ENCODE peak calls at places on chromosomes 5 and 9, in nine cellular contexts. One of them, this sample, is unnamed.

GRCh38 chr9:136762221-136762691 is 2.1 kb downstream of the LCN15 start:
- DNase-seq in ovary: no peak
- DNase-seq in foreskin fibroblast: no peak
- DNase-seq in Caco-2: no peak
- DNase-seq in WERI-Rb-1: no peak
- DNase-seq in CD4-positive, alpha-beta T cell: no peak
- DNase-seq in GM20000: peak
- DNase-seq in progenitor cell of endocrine pancreas: no peak
- DNase-seq in glutamatergic neuron: no peak
- DNase-seq in this sample: no peak

GRCh38 chr5:174245506-174245905 is 200.0 kb downstream of the NSG2 start:
- DNase-seq in GM20000: no peak
- DNase-seq in Caco-2: no peak
- DNase-seq in progenitor cell of endocrine pancreas: no peak
- DNase-seq in glutamatergic neuron: no peak
- DNase-seq in CD4-positive, alpha-beta T cell: no peak
- DNase-seq in WERI-Rb-1: no peak
- DNase-seq in ovary: no peak
- DNase-seq in foreskin fibroblast: no peak
- DNase-seq in this sample: no peak

GRCh38 chr5:109038209-109038840 is 290.6 kb downstream of the FER start:
- DNase-seq in GM20000: no peak
- DNase-seq in CD4-positive, alpha-beta T cell: no peak
- DNase-seq in WERI-Rb-1: no peak
- DNase-seq in foreskin fibroblast: peak
- DNase-seq in Caco-2: no peak
- DNase-seq in glutamatergic neuron: no peak
- DNase-seq in ovary: no peak
- DNase-seq in progenitor cell of endocrine pancreas: no peak
- DNase-seq in this sample: no peak

GRCh38 chr9:1966725-1967366 is 48.3 kb upstream of the SMARCA2 start:
- DNase-seq in CD4-positive, alpha-beta T cell: no peak
- DNase-seq in GM20000: no peak
- DNase-seq in WERI-Rb-1: no peak
- DNase-seq in glutamatergic neuron: no peak
- DNase-seq in foreskin fibroblast: no peak
- DNase-seq in ovary: no peak
- DNase-seq in Caco-2: no peak
- DNase-seq in progenitor cell of endocrine pancreas: no peak
- DNase-seq in this sample: no peak

GRCh38 chr5:15539951-15540350 is 40.0 kb downstream of the FBXL7 start:
- DNase-seq in Caco-2: no peak
- DNase-seq in WERI-Rb-1: no peak
- DNase-seq in glutamatergic neuron: no peak
- DNase-seq in progenitor cell of endocrine pancreas: no peak
- DNase-seq in CD4-positive, alpha-beta T cell: no peak
- DNase-seq in GM20000: no peak
- DNase-seq in foreskin fibroblast: peak
- DNase-seq in ovary: no peak
- DNase-seq in this sample: no peak

GRCh38 chr5:138464018-138464387 is 1.3 kb upstream of the EGR1 start:
- DNase-seq in CD4-positive, alpha-beta T cell: peak
- DNase-seq in WERI-Rb-1: peak
- DNase-seq in ovary: peak
- DNase-seq in foreskin fibroblast: peak
- DNase-seq in progenitor cell of endocrine pancreas: peak
- DNase-seq in glutamatergic neuron: peak
- DNase-seq in Caco-2: peak
- DNase-seq in GM20000: peak
- DNase-seq in this sample: peak

GRCh38 chr5:1777281-1778137 is 22.1 kb downstream of the MRPL36 start:
- DNase-seq in GM20000: no peak
- DNase-seq in CD4-positive, alpha-beta T cell: no peak
- DNase-seq in glutamatergic neuron: no peak
- DNase-seq in foreskin fibroblast: no peak
- DNase-seq in WERI-Rb-1: no peak
- DNase-seq in Caco-2: no peak
- DNase-seq in ovary: no peak
- DNase-seq in progenitor cell of endocrine pancreas: no peak
- DNase-seq in this sample: no peak

GRCh38 chr9:93810028-93810971 is 144.9 kb downstream of the BARX1 start:
- DNase-seq in glutamatergic neuron: no peak
- DNase-seq in WERI-Rb-1: no peak
- DNase-seq in foreskin fibroblast: no peak
- DNase-seq in GM20000: peak
- DNase-seq in progenitor cell of endocrine pancreas: no peak
- DNase-seq in Caco-2: no peak
- DNase-seq in CD4-positive, alpha-beta T cell: no peak
- DNase-seq in ovary: no peak
- DNase-seq in this sample: peak

GRCh38 chr9:35035851-35036701 is 36.3 kb downstream of the VCP start:
- DNase-seq in Caco-2: no peak
- DNase-seq in progenitor cell of endocrine pancreas: no peak
- DNase-seq in glutamatergic neuron: peak
- DNase-seq in CD4-positive, alpha-beta T cell: peak
- DNase-seq in foreskin fibroblast: peak
- DNase-seq in GM20000: peak
- DNase-seq in WERI-Rb-1: no peak
- DNase-seq in ovary: peak
- DNase-seq in this sample: no peak

GRCh38 chr5:100791376-100791775 is 111.7 kb downstream of the ST8SIA4 start:
- DNase-seq in Caco-2: no peak
- DNase-seq in foreskin fibroblast: no peak
- DNase-seq in glutamatergic neuron: no peak
- DNase-seq in WERI-Rb-1: no peak
- DNase-seq in ovary: no peak
- DNase-seq in GM20000: no peak
- DNase-seq in CD4-positive, alpha-beta T cell: no peak
- DNase-seq in progenitor cell of endocrine pancreas: no peak
- DNase-seq in this sample: no peak

GRCh38 chr9:37921546-37922300 is 17.8 kb upstream of the SLC25A51 start:
- DNase-seq in CD4-positive, alpha-beta T cell: no peak
- DNase-seq in GM20000: no peak
- DNase-seq in foreskin fibroblast: no peak
- DNase-seq in WERI-Rb-1: no peak
- DNase-seq in ovary: no peak
- DNase-seq in glutamatergic neuron: no peak
- DNase-seq in progenitor cell of endocrine pancreas: no peak
- DNase-seq in Caco-2: peak
- DNase-seq in this sample: no peak

GRCh38 chr5:81425569-81425968 is 31.6 kb upstream of the ACOT12 start:
- DNase-seq in glutamatergic neuron: no peak
- DNase-seq in foreskin fibroblast: peak
- DNase-seq in WERI-Rb-1: no peak
- DNase-seq in progenitor cell of endocrine pancreas: no peak
- DNase-seq in Caco-2: no peak
- DNase-seq in GM20000: peak
- DNase-seq in ovary: no peak
- DNase-seq in CD4-positive, alpha-beta T cell: no peak
- DNase-seq in this sample: peak

GRCh38 chr5:34803974-34804373 is 35.0 kb upstream of the TTC23L start:
- DNase-seq in progenitor cell of endocrine pancreas: no peak
- DNase-seq in GM20000: no peak
- DNase-seq in ovary: no peak
- DNase-seq in Caco-2: no peak
- DNase-seq in glutamatergic neuron: no peak
- DNase-seq in WERI-Rb-1: no peak
- DNase-seq in CD4-positive, alpha-beta T cell: no peak
- DNase-seq in foreskin fibroblast: peak
- DNase-seq in this sample: no peak

GRCh38 chr9:137235424-137236237 is 4.9 kb downstream of the SLC34A3 start:
- DNase-seq in GM20000: no peak
- DNase-seq in glutamatergic neuron: no peak
- DNase-seq in CD4-positive, alpha-beta T cell: no peak
- DNase-seq in Caco-2: no peak
- DNase-seq in ovary: no peak
- DNase-seq in progenitor cell of endocrine pancreas: no peak
- DNase-seq in WERI-Rb-1: no peak
- DNase-seq in foreskin fibroblast: peak
- DNase-seq in this sample: no peak

GRCh38 chr9:88748566-88749238 is 213.7 kb downstream of the NXNL2 start:
- DNase-seq in CD4-positive, alpha-beta T cell: no peak
- DNase-seq in WERI-Rb-1: no peak
- DNase-seq in foreskin fibroblast: peak
- DNase-seq in Caco-2: peak
- DNase-seq in glutamatergic neuron: peak
- DNase-seq in progenitor cell of endocrine pancreas: no peak
- DNase-seq in ovary: no peak
- DNase-seq in GM20000: no peak
- DNase-seq in this sample: no peak

GRCh38 chr5:58972301-58972700 is 389.4 kb downstream of the RAB3C start:
- DNase-seq in foreskin fibroblast: peak
- DNase-seq in glutamatergic neuron: no peak
- DNase-seq in WERI-Rb-1: no peak
- DNase-seq in ovary: no peak
- DNase-seq in Caco-2: no peak
- DNase-seq in progenitor cell of endocrine pancreas: no peak
- DNase-seq in CD4-positive, alpha-beta T cell: no peak
- DNase-seq in GM20000: no peak
- DNase-seq in this sample: no peak

GRCh38 chr5:3535414-3536211 is 60.0 kb upstream of the IRX1 start:
- DNase-seq in ovary: no peak
- DNase-seq in foreskin fibroblast: no peak
- DNase-seq in progenitor cell of endocrine pancreas: no peak
- DNase-seq in GM20000: no peak
- DNase-seq in WERI-Rb-1: no peak
- DNase-seq in glutamatergic neuron: no peak
- DNase-seq in Caco-2: no peak
- DNase-seq in CD4-positive, alpha-beta T cell: no peak
- DNase-seq in this sample: no peak

GRCh38 chr9:97689401-97689800 is 7.7 kb downstream of the XPA start:
- DNase-seq in Caco-2: no peak
- DNase-seq in GM20000: no peak
- DNase-seq in CD4-positive, alpha-beta T cell: no peak
- DNase-seq in ovary: no peak
- DNase-seq in glutamatergic neuron: no peak
- DNase-seq in progenitor cell of endocrine pancreas: no peak
- DNase-seq in WERI-Rb-1: no peak
- DNase-seq in foreskin fibroblast: no peak
- DNase-seq in this sample: no peak

GRCh38 chr9:114539718-114540410 is 34.6 kb upstream of the WHRN start:
- DNase-seq in Caco-2: no peak
- DNase-seq in GM20000: no peak
- DNase-seq in glutamatergic neuron: no peak
- DNase-seq in CD4-positive, alpha-beta T cell: no peak
- DNase-seq in foreskin fibroblast: no peak
- DNase-seq in ovary: no peak
- DNase-seq in progenitor cell of endocrine pancreas: no peak
- DNase-seq in WERI-Rb-1: no peak
- DNase-seq in this sample: no peak

GRCh38 chr5:91219803-91220371 is 163.2 kb downstream of the ARRDC3 start:
- DNase-seq in GM20000: peak
- DNase-seq in progenitor cell of endocrine pancreas: no peak
- DNase-seq in ovary: no peak
- DNase-seq in Caco-2: peak
- DNase-seq in foreskin fibroblast: peak
- DNase-seq in CD4-positive, alpha-beta T cell: peak
- DNase-seq in WERI-Rb-1: peak
- DNase-seq in glutamatergic neuron: no peak
- DNase-seq in this sample: peak
- TF ChIP-seq CTCF in GM20000: peak
- TF ChIP-seq CTCF in progenitor cell of endocrine pancreas: peak
- TF ChIP-seq CTCF in ovary: no peak
- TF ChIP-seq CTCF in Caco-2: peak
- TF ChIP-seq CTCF in foreskin fibroblast: peak
- TF ChIP-seq CTCF in CD4-positive, alpha-beta T cell: peak
- TF ChIP-seq CTCF in WERI-Rb-1: peak
- TF ChIP-seq CTCF in glutamatergic neuron: no peak
- TF ChIP-seq CTCF in this sample: peak

DNA sequence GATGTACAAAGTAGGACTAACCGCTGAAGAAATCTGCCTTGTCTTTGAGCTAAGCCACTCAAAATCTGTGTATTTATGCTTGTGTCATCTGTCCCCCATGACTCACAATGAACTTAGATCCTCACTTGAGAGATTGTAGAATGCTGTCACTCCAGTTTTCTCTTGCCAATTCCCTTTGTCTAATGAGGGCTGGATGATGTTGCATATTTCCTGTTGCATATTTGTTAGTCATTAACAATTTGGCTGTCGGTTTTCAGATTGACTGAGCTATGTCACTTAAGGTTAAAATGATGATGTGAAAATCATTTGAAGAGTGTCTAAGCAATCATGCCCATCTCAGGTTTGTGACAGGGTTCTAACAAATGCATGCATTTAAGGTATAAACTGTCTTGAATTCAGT is 481.7 kb downstream of the CDH10 start:
- DNase-seq in ovary: no peak
- DNase-seq in foreskin fibroblast: peak
- DNase-seq in WERI-Rb-1: no peak
- DNase-seq in progenitor cell of endocrine pancreas: no peak
- DNase-seq in glutamatergic neuron: no peak
- DNase-seq in Caco-2: no peak
- DNase-seq in GM20000: no peak
- DNase-seq in CD4-positive, alpha-beta T cell: no peak
- DNase-seq in this sample: no peak
- TF ChIP-seq CTCF in ovary: no peak
- TF ChIP-seq CTCF in foreskin fibroblast: no peak
- TF ChIP-seq CTCF in WERI-Rb-1: no peak
- TF ChIP-seq CTCF in progenitor cell of endocrine pancreas: no peak
- TF ChIP-seq CTCF in glutamatergic neuron: no peak
- TF ChIP-seq CTCF in Caco-2: no peak
- TF ChIP-seq CTCF in GM20000: no peak
- TF ChIP-seq CTCF in CD4-positive, alpha-beta T cell: no peak
- TF ChIP-seq CTCF in this sample: no peak

GRCh38 chr9:77215874-77216273 is 38.5 kb downstream of the VPS13A start:
- DNase-seq in ovary: no peak
- DNase-seq in WERI-Rb-1: no peak
- DNase-seq in foreskin fibroblast: peak
- DNase-seq in progenitor cell of endocrine pancreas: no peak
- DNase-seq in CD4-positive, alpha-beta T cell: no peak
- DNase-seq in Caco-2: no peak
- DNase-seq in glutamatergic neuron: no peak
- DNase-seq in GM20000: no peak
- DNase-seq in this sample: no peak
- TF ChIP-seq CTCF in ovary: no peak
- TF ChIP-seq CTCF in WERI-Rb-1: peak
- TF ChIP-seq CTCF in foreskin fibroblast: no peak
- TF ChIP-seq CTCF in progenitor cell of endocrine pancreas: no peak
- TF ChIP-seq CTCF in CD4-positive, alpha-beta T cell: peak
- TF ChIP-seq CTCF in Caco-2: peak
- TF ChIP-seq CTCF in glutamatergic neuron: no peak
- TF ChIP-seq CTCF in GM20000: no peak
- TF ChIP-seq CTCF in this sample: no peak

DNA sequence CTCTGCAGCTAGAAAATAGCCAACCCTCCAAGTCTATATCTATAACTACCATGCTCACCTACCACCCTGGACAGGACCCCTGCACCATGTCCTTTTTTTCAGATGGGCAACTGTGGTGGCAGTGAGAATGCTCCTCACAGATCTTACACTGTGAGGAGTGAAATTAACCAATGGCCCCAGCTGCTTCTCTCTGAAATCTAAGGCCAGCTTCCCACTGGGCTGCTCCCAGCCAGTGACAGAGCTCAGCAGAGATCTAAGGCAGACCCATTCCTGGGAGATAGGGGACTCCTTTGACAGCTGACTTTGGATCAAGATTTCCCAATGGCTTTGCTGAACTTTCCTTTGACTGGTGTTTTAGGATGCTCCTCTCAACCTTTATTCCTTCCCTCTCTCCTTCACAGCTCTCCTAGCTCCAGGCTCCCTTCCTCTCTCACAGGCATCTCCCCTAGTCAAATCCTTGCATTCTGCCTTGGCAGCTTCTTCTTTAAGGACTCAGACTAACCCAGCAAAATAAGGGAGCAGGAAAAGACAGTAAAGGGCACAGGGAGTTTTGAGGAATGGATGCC is 1.6 kb upstream of the ARAP3 start:
- DNase-seq in progenitor cell of endocrine pancreas: no peak
- DNase-seq in CD4-positive, alpha-beta T cell: no peak
- DNase-seq in WERI-Rb-1: no peak
- DNase-seq in foreskin fibroblast: peak
- DNase-seq in glutamatergic neuron: no peak
- DNase-seq in ovary: no peak
- DNase-seq in Caco-2: no peak
- DNase-seq in GM20000: no peak
- DNase-seq in this sample: no peak
- TF ChIP-seq CTCF in progenitor cell of endocrine pancreas: no peak
- TF ChIP-seq CTCF in CD4-positive, alpha-beta T cell: no peak
- TF ChIP-seq CTCF in WERI-Rb-1: no peak
- TF ChIP-seq CTCF in foreskin fibroblast: no peak
- TF ChIP-seq CTCF in glutamatergic neuron: no peak
- TF ChIP-seq CTCF in ovary: no peak
- TF ChIP-seq CTCF in Caco-2: no peak
- TF ChIP-seq CTCF in GM20000: no peak
- TF ChIP-seq CTCF in this sample: no peak

This sample was measured in GM13976.